ENCODE peak calls at places on chromosomes 1 and 21, in six cellular contexts. One of them, this sample, is unnamed.

GRCh38 chr1:28323720-28324119 is 5.1 kb upstream of the MED18 start:
- DNase-seq in HCT116: no peak
- DNase-seq in K562: no peak
- DNase-seq in GM12878: no peak
- DNase-seq in H1: no peak
- DNase-seq in HepG2: no peak
- DNase-seq in this sample: no peak

GRCh38 chr1:154502742-154503111 is 515 bp upstream of the SHE start:
- DNase-seq in HCT116: no peak
- DNase-seq in K562: no peak
- DNase-seq in GM12878: no peak
- DNase-seq in H1: peak; percentile 75
- DNase-seq in HepG2: no peak
- DNase-seq in this sample: no peak

GRCh38 chr1:216119600-216119999 is 303.6 kb downstream of the USH2A start:
- DNase-seq in HCT116: peak; percentile 1
- DNase-seq in K562: no peak
- DNase-seq in GM12878: no peak
- DNase-seq in H1: no peak
- DNase-seq in HepG2: peak; percentile 11
- DNase-seq in this sample: peak; percentile 16

GRCh38 chr1:228037401-228038386 is 30.9 kb downstream of the WNT3A start:
- DNase-seq in HCT116: no peak
- DNase-seq in K562: no peak
- DNase-seq in GM12878: no peak
- DNase-seq in H1: peak; percentile 62
- DNase-seq in HepG2: no peak
- DNase-seq in this sample: no peak

GRCh38 chr1:226364129-226364899 is 43.6 kb downstream of the PARP1 start:
- DNase-seq in HCT116: no peak
- DNase-seq in K562: no peak
- DNase-seq in GM12878: no peak
- DNase-seq in H1: no peak
- DNase-seq in HepG2: no peak
- DNase-seq in this sample: no peak

GRCh38 chr1:18632711-18633427 is 2.2 kb downstream of the PAX7 start:
- DNase-seq in HCT116: no peak
- DNase-seq in K562: no peak
- DNase-seq in GM12878: no peak
- DNase-seq in H1: peak; percentile 72
- DNase-seq in HepG2: no peak
- DNase-seq in this sample: no peak

GRCh38 chr1:7650801-7651200 is 120.3 kb upstream of the VAMP3 start:
- DNase-seq in HCT116: no peak
- DNase-seq in K562: no peak
- DNase-seq in GM12878: no peak
- DNase-seq in H1: no peak
- DNase-seq in HepG2: peak; percentile 14
- DNase-seq in this sample: no peak

GRCh38 chr1:19205845-19206244 is 4.2 kb downstream of the UBR4 start:
- DNase-seq in HCT116: no peak
- DNase-seq in K562: no peak
- DNase-seq in GM12878: no peak
- DNase-seq in H1: no peak
- DNase-seq in HepG2: no peak
- DNase-seq in this sample: no peak

GRCh38 chr1:25055961-25056360 is 125.9 kb upstream of the RUNX3 start:
- DNase-seq in HCT116: no peak
- DNase-seq in K562: no peak
- DNase-seq in GM12878: no peak
- DNase-seq in H1: no peak
- DNase-seq in HepG2: no peak
- DNase-seq in this sample: no peak

GRCh38 chr1:154474802-154475201 is 27.2 kb upstream of the TDRD10 start:
- DNase-seq in HCT116: peak; percentile 73
- DNase-seq in K562: no peak
- DNase-seq in GM12878: no peak
- DNase-seq in H1: no peak
- DNase-seq in HepG2: peak; percentile 51
- DNase-seq in this sample: no peak

GRCh38 chr1:2528966-2529750 is 905 bp downstream of the HES5 start:
- DNase-seq in HCT116: no peak
- DNase-seq in K562: peak; percentile 74
- DNase-seq in GM12878: no peak
- DNase-seq in H1: peak; percentile 77
- DNase-seq in HepG2: no peak
- DNase-seq in this sample: no peak

GRCh38 chr1:107936498-107937481 is 28.2 kb downstream of the VAV3 start:
- DNase-seq in HCT116: peak; percentile 37
- DNase-seq in K562: no peak
- DNase-seq in GM12878: no peak
- DNase-seq in H1: peak; percentile 48
- DNase-seq in HepG2: no peak
- DNase-seq in this sample: peak; percentile 71

GRCh38 chr21:33936221-33937038 is 20.8 kb upstream of the ATP5PO start:
- DNase-seq in HCT116: no peak
- DNase-seq in K562: no peak
- DNase-seq in GM12878: no peak
- DNase-seq in H1: no peak
- DNase-seq in HepG2: no peak
- DNase-seq in this sample: peak; percentile 38

GRCh38 chr1:25111706-25112105 is 120.6 kb downstream of the SYF2 start:
- DNase-seq in HCT116: no peak
- DNase-seq in K562: no peak
- DNase-seq in GM12878: no peak
- DNase-seq in H1: no peak
- DNase-seq in HepG2: no peak
- DNase-seq in this sample: no peak

GRCh38 chr1:19209439-19209989 is 552 bp downstream of the UBR4 start:
- DNase-seq in HCT116: no peak
- DNase-seq in K562: no peak
- DNase-seq in GM12878: no peak
- DNase-seq in H1: no peak
- DNase-seq in HepG2: peak; percentile 58
- DNase-seq in this sample: no peak

GRCh38 chr1:84077476-84078107 is 66.5 kb upstream of the PRKACB start:
- DNase-seq in HCT116: peak; percentile 38
- DNase-seq in K562: peak; percentile 88
- DNase-seq in GM12878: no peak
- DNase-seq in H1: peak; percentile 90
- DNase-seq in HepG2: peak; percentile 47
- DNase-seq in this sample: peak; percentile 70

GRCh38 chr1:61746768-61747167 is 4.5 kb downstream of the PATJ start:
- DNase-seq in HCT116: no peak
- DNase-seq in K562: no peak
- DNase-seq in GM12878: no peak
- DNase-seq in H1: no peak
- DNase-seq in HepG2: no peak
- DNase-seq in this sample: no peak

GRCh38 chr1:61741682-61742619 is at the start of gene PATJ:
- DNase-seq in HCT116: peak; percentile 62
- DNase-seq in K562: no peak
- DNase-seq in GM12878: no peak
- DNase-seq in H1: peak; percentile 89
- DNase-seq in HepG2: peak; percentile 35
- DNase-seq in this sample: no peak

GRCh38 chr1:61743716-61744620 is 1.7 kb downstream of the PATJ start:
- DNase-seq in HCT116: no peak
- DNase-seq in K562: no peak
- DNase-seq in GM12878: no peak
- DNase-seq in H1: no peak
- DNase-seq in HepG2: no peak
- DNase-seq in this sample: no peak

GRCh38 chr1:61742620-61743431 is 546 bp downstream of the PATJ start:
- DNase-seq in HCT116: no peak
- DNase-seq in K562: no peak
- DNase-seq in GM12878: no peak
- DNase-seq in H1: peak; percentile 74
- DNase-seq in HepG2: peak; percentile 12
- DNase-seq in this sample: no peak

DNA sequence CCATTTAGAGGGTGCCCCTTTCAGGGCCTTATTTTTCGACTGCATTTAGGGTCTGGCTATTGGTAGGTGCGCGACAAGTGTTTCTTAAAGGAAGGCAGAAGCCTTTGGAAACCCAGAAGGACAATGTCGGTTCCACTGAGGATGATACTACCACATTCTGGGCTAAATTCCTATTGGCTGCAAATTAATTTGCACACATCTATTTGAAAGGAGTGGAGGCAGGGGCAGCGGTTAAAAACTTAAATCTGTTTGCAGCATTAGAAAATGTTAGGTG is 1.1 kb downstream of the PATJ start:
- DNase-seq in HCT116: no peak
- DNase-seq in K562: no peak
- DNase-seq in GM12878: no peak
- DNase-seq in H1: no peak
- DNase-seq in HepG2: no peak
- DNase-seq in this sample: no peak
- H3K4me3 ChIP-seq in HCT116: peak overlapping the region; percentile 82
- H3K4me3 ChIP-seq in K562: no peak overlapping the region
- H3K4me3 ChIP-seq in GM12878: peak overlapping the region; percentile 83
- H3K4me3 ChIP-seq in H1: peak overlapping the region; percentile 73
- H3K4me3 ChIP-seq in HepG2: peak overlapping the region; percentile 88
- H3K4me3 ChIP-seq in this sample: peak overlapping the region; percentile 59

DNA sequence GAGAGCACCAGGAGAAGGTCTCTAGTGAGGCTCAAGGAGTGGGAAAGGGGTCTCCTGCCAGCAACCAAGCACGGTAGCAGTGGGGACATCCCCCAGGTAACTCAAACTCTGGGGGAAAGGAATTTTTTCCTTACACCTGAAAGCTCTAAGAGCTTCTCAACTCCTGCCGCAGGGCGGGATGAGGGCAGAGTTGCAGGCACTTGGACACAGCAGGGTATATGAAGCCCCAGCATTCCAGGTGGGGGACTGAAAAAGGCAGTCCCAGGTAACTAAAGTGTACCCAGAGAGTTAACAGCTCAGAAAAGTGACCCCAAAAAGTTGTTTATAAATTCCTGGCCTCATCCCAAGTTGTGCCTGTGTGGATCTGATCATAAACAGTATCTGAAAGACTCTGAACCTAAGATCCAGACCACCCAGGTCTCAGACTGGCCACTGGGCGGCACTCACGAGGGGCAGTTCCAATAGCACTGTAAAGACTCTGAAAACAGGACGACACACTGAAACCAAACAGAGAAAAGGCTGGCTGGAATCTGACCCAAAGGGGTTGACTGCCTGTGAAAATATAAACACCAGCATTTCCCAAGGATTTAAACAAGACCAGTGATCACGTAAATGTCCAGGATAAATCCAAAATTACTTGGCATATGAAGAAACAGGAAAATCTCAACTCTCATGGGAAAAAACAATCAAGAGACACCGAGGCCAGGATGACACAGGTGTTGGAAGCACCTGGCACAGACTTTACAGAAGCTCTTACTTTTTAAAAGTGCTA is 47.5 kb downstream of the HSF2BP start:
- DNase-seq in HCT116: peak; percentile 59
- DNase-seq in K562: peak; percentile 68
- DNase-seq in GM12878: no peak
- DNase-seq in H1: peak; percentile 75
- DNase-seq in HepG2: peak; percentile 75
- DNase-seq in this sample: peak; percentile 52
- TF ChIP-seq ZNF274 in HCT116: no peak
- TF ChIP-seq ZNF274 in K562: no peak
- TF ChIP-seq ZNF274 in GM12878: no peak
- TF ChIP-seq ZNF274 in H1: no peak
- TF ChIP-seq ZNF274 in HepG2: no peak
- TF ChIP-seq ZNF274 in this sample: no peak

GRCh38 chr1:182617734-182618288 is 13.6 kb upstream of the RGS16 start:
- DNase-seq in HCT116: peak; percentile 32
- DNase-seq in K562: no peak
- DNase-seq in GM12878: no peak
- DNase-seq in H1: no peak
- DNase-seq in HepG2: no peak
- DNase-seq in this sample: no peak
- H3K4me3 ChIP-seq in HCT116: no peak overlapping the region
- H3K4me3 ChIP-seq in K562: no peak overlapping the region
- H3K4me3 ChIP-seq in GM12878: no peak overlapping the region
- H3K4me3 ChIP-seq in H1: no peak overlapping the region
- H3K4me3 ChIP-seq in HepG2: no peak overlapping the region
- H3K4me3 ChIP-seq in this sample: no peak overlapping the region

GRCh38 chr1:220810179-220810653 is 23.5 kb downstream of the MTARC1 start:
- DNase-seq in HCT116: peak; percentile 38
- DNase-seq in K562: peak; percentile 81
- DNase-seq in GM12878: peak; percentile 8
- DNase-seq in H1: peak; percentile 84
- DNase-seq in HepG2: peak; percentile 47
- DNase-seq in this sample: peak; percentile 86
- TF ChIP-seq ZNF274 in HCT116: no peak
- TF ChIP-seq ZNF274 in K562: no peak
- TF ChIP-seq ZNF274 in GM12878: no peak
- TF ChIP-seq ZNF274 in H1: no peak
- TF ChIP-seq ZNF274 in HepG2: no peak
- TF ChIP-seq ZNF274 in this sample: no peak

GRCh38 chr1:30908886-30909777 is 574 bp upstream of the SDC3 start:
- DNase-seq in HCT116: no peak
- DNase-seq in K562: no peak
- DNase-seq in GM12878: no peak
- DNase-seq in H1: peak; percentile 56
- DNase-seq in HepG2: no peak
- DNase-seq in this sample: no peak
- H3K4me3 ChIP-seq in HCT116: peak overlapping the region; percentile 26
- H3K4me3 ChIP-seq in K562: peak overlapping the region; percentile 30
- H3K4me3 ChIP-seq in GM12878: no peak overlapping the region
- H3K4me3 ChIP-seq in H1: peak overlapping the region; percentile 42
- H3K4me3 ChIP-seq in HepG2: peak overlapping the region; percentile 57
- H3K4me3 ChIP-seq in this sample: peak overlapping the region; percentile 65

GRCh38 chr1:236913371-236914037 is 90.7 kb downstream of the MT1HL1 start:
- DNase-seq in HCT116: no peak
- DNase-seq in K562: peak; percentile 67
- DNase-seq in GM12878: no peak
- DNase-seq in H1: no peak
- DNase-seq in HepG2: no peak
- DNase-seq in this sample: no peak

GRCh38 chr1:236907205-236907604 is 97.0 kb downstream of the MT1HL1 start:
- DNase-seq in HCT116: no peak
- DNase-seq in K562: peak; percentile 38
- DNase-seq in GM12878: no peak
- DNase-seq in H1: no peak
- DNase-seq in HepG2: no peak
- DNase-seq in this sample: no peak

GRCh38 chr1:236904874-236905741 is 99.1 kb downstream of the MT1HL1 start:
- DNase-seq in HCT116: peak; percentile 70
- DNase-seq in K562: peak; percentile 41
- DNase-seq in GM12878: no peak
- DNase-seq in H1: no peak
- DNase-seq in HepG2: peak; percentile 91
- DNase-seq in this sample: no peak

GRCh38 chr1:236914375-236914774 is 89.9 kb downstream of the MT1HL1 start:
- DNase-seq in HCT116: no peak
- DNase-seq in K562: no peak
- DNase-seq in GM12878: no peak
- DNase-seq in H1: no peak
- DNase-seq in HepG2: no peak
- DNase-seq in this sample: no peak

DNA sequence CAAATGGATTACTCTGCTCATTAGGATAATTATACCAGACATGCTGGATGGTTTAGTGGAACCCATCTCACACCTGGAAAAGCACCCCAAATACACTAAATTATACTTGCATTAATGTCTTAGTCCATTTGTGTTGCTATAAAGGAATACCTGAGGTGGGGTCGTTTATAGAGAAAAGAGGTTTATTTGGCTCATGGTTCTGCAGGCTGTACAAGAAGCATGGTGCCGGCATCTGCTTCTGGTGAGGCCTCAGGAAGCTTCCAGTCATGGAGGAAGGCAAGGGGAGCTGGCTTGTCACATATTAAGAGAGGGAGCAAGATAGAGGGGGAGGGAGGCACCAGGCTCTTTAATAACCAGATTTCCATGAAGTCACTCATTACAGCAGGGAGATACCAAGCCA is 95.6 kb downstream of the MT1HL1 start:
- DNase-seq in HCT116: no peak
- DNase-seq in K562: no peak
- DNase-seq in GM12878: no peak
- DNase-seq in H1: no peak
- DNase-seq in HepG2: no peak
- DNase-seq in this sample: no peak
- TF ChIP-seq ZNF274 in HCT116: no peak
- TF ChIP-seq ZNF274 in K562: no peak
- TF ChIP-seq ZNF274 in GM12878: no peak
- TF ChIP-seq ZNF274 in H1: no peak
- TF ChIP-seq ZNF274 in HepG2: no peak
- TF ChIP-seq ZNF274 in this sample: no peak

This sample was measured in NT2/D1.